ENCODE peak calls at places on chromosomes 13 and 19, in ten cellular contexts. D, V, W, O, H, R, S, T, U and Z are unnamed samples.

GRCh38 chr19:4991538-4991937 is 22.6 kb downstream of the KDM4B start:
- DNase-seq in D (no peak), V (no peak), O (no peak), R (no peak), H (no peak), U (no peak), W (no peak), T (no peak), S (no peak), Z (no peak)

GRCh38 chr13:101640797-101641400 is 188.4 kb downstream of the ITGBL1 start:
- DNase-seq in W (peak; percentile 74), V (no peak), O (peak; percentile 18), U (peak; percentile 90), R (no peak), H (no peak), S (peak; percentile 46), D (peak; percentile 68), T (peak; percentile 91), Z (peak; percentile 81)

GRCh38 chr13:48125794-48126228 is 30.9 kb upstream of the MED4 start:
- DNase-seq in W (no peak), H (peak; percentile 35), D (no peak), V (no peak), S (peak; percentile 91), U (no peak), R (no peak), O (no peak), T (no peak), Z (no peak)

GRCh38 chr19:43725468-43725867 is 9.6 kb downstream of the IRGC start:
- DNase-seq in S (peak; percentile 18), V (no peak), R (no peak), D (no peak), W (no peak), O (no peak), U (no peak), T (no peak), H (no peak), Z (no peak)

GRCh38 chr13:25085125-25085742 is 10.7 kb upstream of the PABPC3 start:
- DNase-seq in T (peak; percentile 26), O (no peak), U (peak; percentile 25), D (peak; percentile 11), V (no peak), H (no peak), W (peak; percentile 72), S (peak; percentile 54), R (peak; percentile 14), Z (peak; percentile 71)

GRCh38 chr19:5993516-5994406 is 15.8 kb upstream of the RANBP3 start:
- DNase-seq in V (no peak), T (peak; percentile 30), S (peak; percentile 33), H (no peak), D (no peak), O (no peak), W (no peak), R (no peak), U (no peak), Z (no peak)

GRCh38 chr13:106468207-106468606 is 67.3 kb downstream of the EFNB2 start:
- DNase-seq in D (no peak), W (no peak), H (no peak), S (no peak), U (no peak), R (no peak), V (no peak), O (no peak), T (no peak), Z (no peak)

GRCh38 chr13:72399351-72399750 is 328.1 kb downstream of the MZT1 start:
- DNase-seq in S (no peak), O (no peak), H (no peak), T (no peak), R (no peak), D (no peak), W (no peak), U (no peak), V (no peak), Z (no peak)

GRCh38 chr19:31018951-31019350 is 330.3 kb downstream of the TSHZ3 start:
- DNase-seq in R (no peak), U (no peak), T (no peak), D (no peak), W (no peak), H (no peak), S (no peak), O (no peak), V (no peak), Z (no peak)

GRCh38 chr19:47458672-47459071 is 13.0 kb downstream of the SLC8A2 start:
- DNase-seq in S (no peak), U (no peak), V (no peak), R (no peak), T (no peak), D (no peak), W (no peak), O (no peak), H (no peak), Z (no peak)

GRCh38 chr19:39179754-39180153 is 17.0 kb upstream of the NCCRP1 start:
- DNase-seq in T (no peak), W (no peak), O (no peak), S (no peak), U (no peak), R (no peak), V (no peak), D (no peak), H (no peak), Z (no peak)

GRCh38 chr13:73075546-73075945 is 16.7 kb downstream of the KLF5 start:
- DNase-seq in O (no peak), W (no peak), D (no peak), S (no peak), H (no peak), R (no peak), U (no peak), V (no peak), T (no peak), Z (no peak)

GRCh38 chr19:48195106-48195830 is 24.8 kb downstream of the ZSWIM9 start:
- DNase-seq in S (no peak), H (no peak), T (no peak), V (no peak), O (no peak), W (no peak), U (no peak), D (no peak), R (no peak), Z (no peak)

GRCh38 chr19:1252221-1252817 is 3.9 kb downstream of the MIDN start:
- DNase-seq in S (peak; percentile 99), D (peak; percentile 95), H (peak; percentile 85), T (peak; percentile 97), O (no peak), U (peak; percentile 95), W (no peak), V (no peak), R (peak; percentile 76), Z (peak; percentile 96)

GRCh38 chr19:35220315-35220921 is 8.1 kb downstream of the FAM187B start:
- DNase-seq in R (no peak), U (no peak), W (peak; percentile 10), D (no peak), T (no peak), H (no peak), O (no peak), V (no peak), S (peak; percentile 67), Z (no peak)

GRCh38 chr13:22014469-22014868 is 343.6 kb downstream of the FGF9 start:
- DNase-seq in D (peak; percentile 13), S (no peak), V (no peak), O (no peak), U (no peak), T (no peak), H (no peak), W (no peak), R (no peak), Z (peak; percentile 29)

GRCh38 chr13:31200636-31200970 is 828 bp downstream of the B3GLCT start:
- DNase-seq in S (no peak), D (no peak), O (no peak), U (peak; percentile 5), T (peak; percentile 47), R (peak; percentile 63), V (no peak), H (no peak), W (peak; percentile 58), Z (no peak)

GRCh38 chr13:32211788-32212187 is 103.4 kb downstream of the ZAR1L start:
- DNase-seq in W (no peak), V (no peak), O (peak; percentile 92), R (no peak), H (no peak), S (peak; percentile 81), U (peak; percentile 90), D (peak; percentile 25), T (peak; percentile 89), Z (no peak)

GRCh38 chr19:10701955-10702307 is 692 bp downstream of the QTRT1 start:
- DNase-seq in D (no peak), O (no peak), T (peak; percentile 29), W (peak; percentile 72), S (no peak), V (no peak), R (peak; percentile 47), U (no peak), H (no peak), Z (no peak)

GRCh38 chr13:112140366-112140765 is 73.4 kb downstream of the SOX1 start:
- DNase-seq in H (no peak), W (no peak), R (no peak), D (no peak), T (no peak), O (no peak), S (no peak), V (no peak), U (no peak), Z (no peak)

GRCh38 chr19:10419200-10419645 is 1.1 kb upstream of the PDE4A start:
- DNase-seq in U (no peak), S (no peak), H (no peak), R (peak; percentile 35), O (no peak), T (no peak), D (peak; percentile 60), W (peak; percentile 84), V (no peak), Z (no peak)

GRCh38 chr19:51325161-51325979 is 13.9 kb downstream of the IGLON5 start:
- DNase-seq in O (no peak), D (no peak), T (no peak), V (no peak), H (no peak), U (no peak), W (no peak), R (no peak), S (no peak), Z (no peak)

GRCh38 chr13:77034883-77035282 is 7.9 kb upstream of the FBXL3 start:
- DNase-seq in H (no peak), W (no peak), R (no peak), V (no peak), S (no peak), U (peak; percentile 54), T (peak; percentile 56), D (peak; percentile 80), O (no peak), Z (peak; percentile 50)

GRCh38 chr13:42405665-42406390 is 133.9 kb downstream of the AKAP11 start:
- DNase-seq in U (no peak), T (peak; percentile 63), D (peak; percentile 68), S (peak; percentile 6), H (peak; percentile 20), R (peak; percentile 81), O (no peak), W (no peak), V (no peak), Z (peak; percentile 87)

GRCh38 chr13:32837307-32837972 is 178.8 kb upstream of the KL start:
- DNase-seq in R (no peak), O (no peak), T (no peak), S (no peak), U (no peak), D (no peak), W (no peak), V (no peak), H (no peak), Z (no peak)

GRCh38 chr19:19338082-19338481 is 17.5 kb downstream of the MAU2 start:
- DNase-seq in U (peak; percentile 5), H (no peak), W (no peak), O (no peak), V (no peak), R (no peak), S (peak; percentile 33), T (peak; percentile 20), D (peak; percentile 39), Z (no peak)

GRCh38 chr13:97030705-97031452 is 36.6 kb upstream of the OXGR1 start:
- DNase-seq in T (peak; percentile 46), H (peak; percentile 50), V (no peak), R (no peak), S (peak; percentile 84), W (peak; percentile 56), D (peak; percentile 40), O (peak; percentile 4), U (peak; percentile 37), Z (peak; percentile 46)

GRCh38 chr13:24627090-24627714 is 53.0 kb upstream of the ATP12A start:
- DNase-seq in D (no peak), T (peak; percentile 21), H (no peak), V (no peak), S (peak; percentile 10), R (no peak), W (no peak), O (no peak), U (no peak), Z (peak; percentile 35)